ENCODE peak calls at places on chromosomes 13 and 19, in eight cellular contexts. L, K, P, T, Y, C, D and E are unnamed samples.

GRCh38 chr19:29760752-29761502 is 45.9 kb upstream of the C19orf12 start:
- DNase-seq in D (no peak), P (no peak), Y (no peak), C (no peak), K (no peak), L (no peak), T (no peak), E (no peak)

GRCh38 chr13:113732961-113733950 is 25.8 kb upstream of the TMEM255B start:
- DNase-seq in K (no peak), P (no peak), T (no peak), L (no peak), Y (no peak), D (no peak), C (no peak), E (no peak)

GRCh38 chr19:39310558-39311311 is 9.9 kb downstream of the LRFN1 start:
- DNase-seq in D (no peak), T (no peak), P (no peak), L (no peak), C (no peak), Y (no peak), K (no peak), E (no peak)

GRCh38 chr19:10290876-10291553 is 1.3 kb downstream of the ICAM5 start:
- DNase-seq in D (peak; percentile 54), T (peak; percentile 46), P (no peak), K (no peak), Y (no peak), L (no peak), C (no peak), E (no peak)

GRCh38 chr19:42242071-42242511 is 311 bp downstream of the GSK3A start:
- DNase-seq in P (no peak), L (no peak), K (no peak), Y (no peak), T (peak; percentile 27), D (no peak), C (no peak), E (no peak)

GRCh38 chr13:74575729-74576125 is 441.5 kb upstream of the KLF12 start:
- DNase-seq in D (peak; percentile 77), P (peak; percentile 47), Y (no peak), C (no peak), T (peak; percentile 57), L (peak; percentile 29), K (peak; percentile 77), E (no peak)

GRCh38 chr19:4278926-4279529 is at the start of gene SHD:
- DNase-seq in C (no peak), P (peak; percentile 30), T (no peak), D (peak; percentile 70), Y (no peak), K (no peak), L (no peak), E (no peak)

GRCh38 chr13:72643339-72643989 is 84.0 kb downstream of the MZT1 start:
- DNase-seq in L (peak; percentile 62), Y (peak; percentile 68), D (peak; percentile 42), C (no peak), P (peak; percentile 7), K (no peak), T (peak; percentile 67), E (no peak)

GRCh38 chr19:47697863-47698609 is 15.2 kb upstream of the EHD2 start:
- DNase-seq in C (peak; percentile 47), Y (peak; percentile 55), K (peak; percentile 83), T (peak; percentile 65), P (no peak), L (peak; percentile 76), D (peak; percentile 77), E (peak; percentile 61)

GRCh38 chr19:46428278-46429141 is at the start of gene PNMA8C:
- DNase-seq in C (no peak), P (peak; percentile 23), L (peak; percentile 29), T (peak; percentile 65), D (peak; percentile 86), Y (no peak), K (no peak), E (peak; percentile 32)

GRCh38 chr19:58401825-58402433 is 6.5 kb downstream of the RNF225 start:
- DNase-seq in T (no peak), D (no peak), K (no peak), Y (no peak), L (no peak), P (no peak), C (no peak), E (no peak)

GRCh38 chr19:11088508-11089253 is 582 bp upstream of the LDLR start:
- DNase-seq in D (no peak), L (no peak), P (no peak), K (no peak), T (no peak), Y (no peak), C (no peak), E (no peak)

GRCh38 chr13:31046711-31047279 is 114.3 kb downstream of the TEX26 start:
- DNase-seq in K (no peak), T (no peak), Y (no peak), P (peak; percentile 87), L (peak; percentile 22), D (no peak), C (peak; percentile 4), E (no peak)

GRCh38 chr19:38433268-38433733 is at the start of gene RYR1:
- DNase-seq in K (no peak), Y (no peak), C (no peak), L (no peak), T (peak; percentile 46), P (no peak), D (peak; percentile 88), E (no peak)

GRCh38 chr13:31947105-31947504 is 84.5 kb upstream of the FRY start:
- DNase-seq in T (no peak), P (no peak), C (no peak), D (no peak), L (no peak), K (no peak), Y (no peak), E (no peak)

GRCh38 chr13:79226250-79226649 is 179.8 kb downstream of the RBM26 start:
- DNase-seq in K (no peak), C (no peak), L (no peak), D (no peak), P (no peak), Y (no peak), T (no peak), E (no peak)

GRCh38 chr13:67230774-67231480 is 791 bp upstream of the PCDH9 start:
- DNase-seq in Y (peak; percentile 17), L (peak; percentile 64), C (no peak), P (peak; percentile 69), T (peak; percentile 34), D (peak; percentile 78), K (peak; percentile 77), E (no peak)

GRCh38 chr13:79658333-79658975 is 177.5 kb downstream of the NDFIP2 start:
- DNase-seq in D (no peak), Y (no peak), C (no peak), L (no peak), T (no peak), P (no peak), K (no peak), E (no peak)

GRCh38 chr19:48913114-48913513 is 13.0 kb downstream of the NUCB1 start:
- DNase-seq in C (no peak), K (no peak), Y (peak; percentile 1), L (no peak), D (no peak), T (peak; percentile 34), P (no peak), E (no peak)

GRCh38 chr13:46324976-46325375 is 62.1 kb downstream of the RUBCNL start:
- DNase-seq in L (no peak), Y (no peak), P (no peak), K (no peak), D (no peak), C (no peak), T (no peak), E (no peak)

GRCh38 chr13:49810825-49811526 is 18.5 kb upstream of the KPNA3 start:
- DNase-seq in C (no peak), P (no peak), L (no peak), K (no peak), D (no peak), Y (no peak), T (no peak), E (no peak)

GRCh38 chr19:17841810-17842662 is 5.7 kb downstream of the JAK3 start:
- DNase-seq in K (peak; percentile 89), C (peak; percentile 91), Y (no peak), T (peak; percentile 59), P (peak; percentile 84), D (peak; percentile 99), L (peak; percentile 61), E (peak; percentile 46)

GRCh38 chr19:43504426-43505185 is at the start of gene PHLDB3:
- DNase-seq in C (no peak), T (peak; percentile 51), K (peak; percentile 61), Y (peak; percentile 25), L (no peak), P (no peak), D (peak; percentile 53), E (no peak)

GRCh38 chr13:114089751-114090400 is 42.5 kb downstream of the RASA3 start:
- DNase-seq in K (no peak), L (no peak), P (no peak), D (no peak), T (no peak), Y (no peak), C (no peak), E (no peak)

GRCh38 chr19:39916851-39917396 is 17.5 kb downstream of the FCGBP start:
- DNase-seq in Y (no peak), D (no peak), L (no peak), P (no peak), K (no peak), T (no peak), C (no peak), E (no peak)

GRCh38 chr13:44397766-44398223 is 24.2 kb downstream of the SERP2 start:
- DNase-seq in P (no peak), L (no peak), Y (no peak), K (no peak), D (no peak), C (no peak), T (no peak), E (no peak)

GRCh38 chr19:56821209-56821608 is 19.3 kb downstream of the PEG3 start:
- DNase-seq in Y (no peak), D (no peak), L (no peak), C (no peak), T (no peak), K (no peak), P (no peak), E (no peak)

GRCh38 chr13:77919351-77920294 is 992 bp upstream of the EDNRB start:
- DNase-seq in Y (no peak), T (no peak), P (peak; percentile 44), L (peak; percentile 74), K (peak; percentile 50), D (peak; percentile 46), C (no peak), E (no peak)

GRCh38 chr13:33258437-33259193 is 26.9 kb downstream of the STARD13 start:
- DNase-seq in C (no peak), T (no peak), Y (no peak), K (no peak), D (no peak), P (no peak), L (no peak), E (no peak)

GRCh38 chr13:21531475-21531874 is 72.4 kb upstream of the ZDHHC20 start:
- DNase-seq in Y (no peak), D (no peak), K (no peak), T (no peak), P (no peak), L (no peak), C (no peak), E (no peak)

GRCh38 chr13:113612626-113613025 is 28.1 kb downstream of the TFDP1 start:
- DNase-seq in P (no peak), Y (no peak), D (no peak), K (no peak), C (no peak), L (no peak), T (no peak), E (no peak)